ENCODE peak calls at places on chromosomes 16 and 17, in eight cellular contexts. F is aorta; X is fibroblast of lung; Y is hypothalamus; R is lower leg skin; I is activated T-helper 2 cell treated with anti-CD3 and anti-CD28 coated beads, Interferon-gamma antibody, Interleukin-2, Interleukin-4, amounts not matched to agents 10 μg/mL and 5 μg/mL and 100 μg/mL, durations not matched to agents 14 hours and 24 hours and 36 hours; J is HTR-8/SVneo; A is stimulated activated CD8-positive, alpha-beta memory T cell treated with anti-CD3 and anti-CD28 coated beads, Interleukin-7, amount 100 ng/mL, for 24 hours. Z is an unnamed sample.

GRCh38 chr17:21177854-21178600 is 35.9 kb downstream of the TMEM11 start:
- DNase-seq in F (no peak), J (no peak), X (no peak), Y (no peak), I (no peak), A (no peak), R (no peak), Z (no peak)

GRCh38 chr16:55418586-55418985 is 60.4 kb upstream of the MMP2 start:
- DNase-seq in F (no peak), J (no peak), A (no peak), I (no peak), R (no peak), X (peak), Y (no peak), Z (no peak)

GRCh38 chr16:60127196-60127595 is 1393.1 kb upstream of the GOT2 start:
- DNase-seq in X (no peak), Y (no peak), A (no peak), I (no peak), R (no peak), F (no peak), J (no peak), Z (no peak)

GRCh38 chr17:14604920-14605599 is 304.2 kb downstream of the HS3ST3B1 start:
- DNase-seq in Y (peak), J (no peak), A (no peak), X (no peak), F (peak), I (no peak), R (peak), Z (peak)

GRCh38 chr17:8894673-8895578 is 27.5 kb upstream of the PIK3R6 start:
- DNase-seq in R (peak), J (peak), A (no peak), Y (peak), F (no peak), X (peak), I (no peak), Z (peak)

GRCh38 chr17:80845863-80846671 is 145.6 kb upstream of the CHMP6 start:
- DNase-seq in J (no peak), A (no peak), X (no peak), I (no peak), R (no peak), F (no peak), Y (no peak), Z (no peak)

GRCh38 chr17:263773-264172 is 82.3 kb upstream of the DOC2B start:
- DNase-seq in J (no peak), X (no peak), I (no peak), F (no peak), Y (no peak), R (no peak), A (no peak), Z (no peak)

GRCh38 chr16:73504591-73504990 is 456.7 kb upstream of the ZFHX3 start:
- DNase-seq in R (no peak), Y (peak), X (no peak), I (no peak), F (no peak), J (no peak), A (no peak), Z (peak)

GRCh38 chr16:69931631-69932030 is 19.5 kb upstream of the CLEC18A start:
- DNase-seq in J (no peak), F (no peak), R (no peak), Y (no peak), A (no peak), X (no peak), I (no peak), Z (no peak)

GRCh38 chr16:27642753-27643152 is 92.8 kb downstream of the KATNIP start:
- DNase-seq in I (no peak), A (no peak), J (no peak), Y (no peak), F (no peak), R (no peak), X (peak), Z (peak)

GRCh38 chr16:16017812-16018211 is 68.4 kb downstream of the ABCC1 start:
- DNase-seq in J (no peak), A (no peak), X (peak), F (no peak), I (no peak), Y (no peak), R (no peak), Z (no peak)

GRCh38 chr17:41484920-41485904 is 4.3 kb upstream of the KRT35 start:
- DNase-seq in X (no peak), R (no peak), F (no peak), A (no peak), I (no peak), Y (no peak), J (no peak), Z (no peak)

GRCh38 chr16:47970291-47970931 is 185.4 kb downstream of the ABCC12 start:
- DNase-seq in A (no peak), J (peak), F (no peak), Y (no peak), I (no peak), R (no peak), X (peak), Z (no peak)

GRCh38 chr16:75340715-75341500 is 89.5 kb upstream of the BCAR1 start:
- DNase-seq in I (no peak), A (no peak), Y (no peak), R (no peak), J (no peak), F (no peak), X (peak), Z (no peak)

GRCh38 chr16:57307365-57307764 is 22.9 kb upstream of the PLLP start:
- DNase-seq in F (no peak), R (no peak), Y (no peak), X (no peak), I (no peak), A (no peak), J (no peak), Z (no peak)

GRCh38 chr16:84374160-84374489 is 5.8 kb downstream of the ATP2C2 start:
- DNase-seq in Y (no peak), I (no peak), R (no peak), J (no peak), A (no peak), F (no peak), X (peak), Z (no peak)

GRCh38 chr16:56710181-56710737 is 19.7 kb upstream of the NUP93 start:
- DNase-seq in A (no peak), R (no peak), Y (no peak), F (no peak), X (no peak), I (no peak), J (no peak), Z (no peak)

GRCh38 chr16:67407176-67407787 is 9.0 kb downstream of the ZDHHC1 start:
- DNase-seq in R (no peak), I (no peak), X (no peak), A (no peak), J (no peak), Y (no peak), F (no peak), Z (no peak)

GRCh38 chr17:64384253-64385186 is 6.1 kb downstream of the PECAM1 start:
- DNase-seq in A (no peak), J (no peak), Y (no peak), X (peak), I (no peak), F (no peak), R (no peak), Z (no peak)

GRCh38 chr16:3020604-3021448 is 658 bp downstream of the TNFRSF12A start:
- DNase-seq in Y (peak), A (no peak), R (peak), I (peak), X (peak), F (peak), J (peak), Z (no peak)